ENCODE peak calls at places on chromosome 7, in nine cellular contexts. One of them, this sample, is unnamed.

GRCh38 chr7:131111081-131111576 is 216.5 kb upstream of the MKLN1 start:
- DNase-seq in CD4-positive, CD25-positive, alpha-beta regulatory T cell: no peak
- DNase-seq in stimulated activated CD4-positive, alpha-beta T cell treated with anti-CD3 and anti-CD28 coated beads, TNF-alpha, amount 100 ng/mL, for 4 hours: no peak
- DNase-seq in T-cell: peak
- DNase-seq in NCI-H1092 treated with DMSO at 0.1 percent for 48 hours: peak
- DNase-seq in pancreas: no peak
- DNase-seq in A172: peak
- DNase-seq in cardiac fibroblast: peak
- DNase-seq in LoVo: no peak
- DNase-seq in this sample: peak

GRCh38 chr7:128266891-128267839 is 26.1 kb downstream of the LEP start:
- DNase-seq in CD4-positive, CD25-positive, alpha-beta regulatory T cell: no peak
- DNase-seq in stimulated activated CD4-positive, alpha-beta T cell treated with anti-CD3 and anti-CD28 coated beads, TNF-alpha, amount 100 ng/mL, for 4 hours: no peak
- DNase-seq in T-cell: no peak
- DNase-seq in NCI-H1092 treated with DMSO at 0.1 percent for 48 hours: peak
- DNase-seq in pancreas: peak
- DNase-seq in A172: peak
- DNase-seq in cardiac fibroblast: peak
- DNase-seq in LoVo: peak
- DNase-seq in this sample: no peak

GRCh38 chr7:47496064-47496665 is 85.7 kb downstream of the TNS3 start:
- DNase-seq in CD4-positive, CD25-positive, alpha-beta regulatory T cell: no peak
- DNase-seq in stimulated activated CD4-positive, alpha-beta T cell treated with anti-CD3 and anti-CD28 coated beads, TNF-alpha, amount 100 ng/mL, for 4 hours: no peak
- DNase-seq in T-cell: no peak
- DNase-seq in NCI-H1092 treated with DMSO at 0.1 percent for 48 hours: peak
- DNase-seq in pancreas: no peak
- DNase-seq in A172: no peak
- DNase-seq in cardiac fibroblast: no peak
- DNase-seq in LoVo: no peak
- DNase-seq in this sample: no peak

GRCh38 chr7:123769371-123769770 is 20.6 kb upstream of the WASL start:
- DNase-seq in CD4-positive, CD25-positive, alpha-beta regulatory T cell: no peak
- DNase-seq in stimulated activated CD4-positive, alpha-beta T cell treated with anti-CD3 and anti-CD28 coated beads, TNF-alpha, amount 100 ng/mL, for 4 hours: no peak
- DNase-seq in T-cell: no peak
- DNase-seq in NCI-H1092 treated with DMSO at 0.1 percent for 48 hours: no peak
- DNase-seq in pancreas: peak
- DNase-seq in A172: peak
- DNase-seq in cardiac fibroblast: peak
- DNase-seq in LoVo: peak
- DNase-seq in this sample: peak

GRCh38 chr7:112556633-112557032 is 75.8 kb downstream of the LSMEM1 start:
- DNase-seq in CD4-positive, CD25-positive, alpha-beta regulatory T cell: no peak
- DNase-seq in stimulated activated CD4-positive, alpha-beta T cell treated with anti-CD3 and anti-CD28 coated beads, TNF-alpha, amount 100 ng/mL, for 4 hours: no peak
- DNase-seq in T-cell: no peak
- DNase-seq in NCI-H1092 treated with DMSO at 0.1 percent for 48 hours: no peak
- DNase-seq in pancreas: no peak
- DNase-seq in A172: no peak
- DNase-seq in cardiac fibroblast: peak
- DNase-seq in LoVo: no peak
- DNase-seq in this sample: peak

GRCh38 chr7:114412548-114412947 is 2.1 kb upstream of the FOXP2 start:
- DNase-seq in CD4-positive, CD25-positive, alpha-beta regulatory T cell: no peak
- DNase-seq in stimulated activated CD4-positive, alpha-beta T cell treated with anti-CD3 and anti-CD28 coated beads, TNF-alpha, amount 100 ng/mL, for 4 hours: no peak
- DNase-seq in T-cell: no peak
- DNase-seq in NCI-H1092 treated with DMSO at 0.1 percent for 48 hours: peak
- DNase-seq in pancreas: no peak
- DNase-seq in A172: no peak
- DNase-seq in cardiac fibroblast: no peak
- DNase-seq in LoVo: no peak
- DNase-seq in this sample: no peak

GRCh38 chr7:78433421-78433820 is 634.8 kb downstream of the PHTF2 start:
- DNase-seq in CD4-positive, CD25-positive, alpha-beta regulatory T cell: no peak
- DNase-seq in stimulated activated CD4-positive, alpha-beta T cell treated with anti-CD3 and anti-CD28 coated beads, TNF-alpha, amount 100 ng/mL, for 4 hours: no peak
- DNase-seq in T-cell: no peak
- DNase-seq in NCI-H1092 treated with DMSO at 0.1 percent for 48 hours: no peak
- DNase-seq in pancreas: no peak
- DNase-seq in A172: no peak
- DNase-seq in cardiac fibroblast: no peak
- DNase-seq in LoVo: no peak
- DNase-seq in this sample: no peak

GRCh38 chr7:138890782-138891445 is 90.3 kb downstream of the KIAA1549 start:
- DNase-seq in CD4-positive, CD25-positive, alpha-beta regulatory T cell: no peak
- DNase-seq in stimulated activated CD4-positive, alpha-beta T cell treated with anti-CD3 and anti-CD28 coated beads, TNF-alpha, amount 100 ng/mL, for 4 hours: no peak
- DNase-seq in T-cell: no peak
- DNase-seq in NCI-H1092 treated with DMSO at 0.1 percent for 48 hours: peak
- DNase-seq in pancreas: peak
- DNase-seq in A172: no peak
- DNase-seq in cardiac fibroblast: no peak
- DNase-seq in LoVo: peak
- DNase-seq in this sample: no peak

GRCh38 chr7:87414400-87415188 is 60.9 kb downstream of the ABCB4 start:
- DNase-seq in CD4-positive, CD25-positive, alpha-beta regulatory T cell: no peak
- DNase-seq in stimulated activated CD4-positive, alpha-beta T cell treated with anti-CD3 and anti-CD28 coated beads, TNF-alpha, amount 100 ng/mL, for 4 hours: no peak
- DNase-seq in T-cell: no peak
- DNase-seq in NCI-H1092 treated with DMSO at 0.1 percent for 48 hours: no peak
- DNase-seq in pancreas: no peak
- DNase-seq in A172: no peak
- DNase-seq in cardiac fibroblast: peak
- DNase-seq in LoVo: no peak
- DNase-seq in this sample: no peak

GRCh38 chr7:32204361-32205018 is 134.3 kb upstream of the PDE1C start:
- DNase-seq in CD4-positive, CD25-positive, alpha-beta regulatory T cell: no peak
- DNase-seq in stimulated activated CD4-positive, alpha-beta T cell treated with anti-CD3 and anti-CD28 coated beads, TNF-alpha, amount 100 ng/mL, for 4 hours: no peak
- DNase-seq in T-cell: no peak
- DNase-seq in NCI-H1092 treated with DMSO at 0.1 percent for 48 hours: peak
- DNase-seq in pancreas: peak
- DNase-seq in A172: peak
- DNase-seq in cardiac fibroblast: peak
- DNase-seq in LoVo: peak
- DNase-seq in this sample: peak

GRCh38 chr7:28958235-28958945 is at the start of gene TRIL:
- DNase-seq in CD4-positive, CD25-positive, alpha-beta regulatory T cell: no peak
- DNase-seq in stimulated activated CD4-positive, alpha-beta T cell treated with anti-CD3 and anti-CD28 coated beads, TNF-alpha, amount 100 ng/mL, for 4 hours: no peak
- DNase-seq in T-cell: no peak
- DNase-seq in NCI-H1092 treated with DMSO at 0.1 percent for 48 hours: peak
- DNase-seq in pancreas: peak
- DNase-seq in A172: no peak
- DNase-seq in cardiac fibroblast: peak
- DNase-seq in LoVo: no peak
- DNase-seq in this sample: no peak

GRCh38 chr7:82810558-82811259 is 352.0 kb downstream of the PCLO start:
- DNase-seq in CD4-positive, CD25-positive, alpha-beta regulatory T cell: no peak
- DNase-seq in stimulated activated CD4-positive, alpha-beta T cell treated with anti-CD3 and anti-CD28 coated beads, TNF-alpha, amount 100 ng/mL, for 4 hours: no peak
- DNase-seq in T-cell: no peak
- DNase-seq in NCI-H1092 treated with DMSO at 0.1 percent for 48 hours: peak
- DNase-seq in pancreas: no peak
- DNase-seq in A172: peak
- DNase-seq in cardiac fibroblast: peak
- DNase-seq in LoVo: peak
- DNase-seq in this sample: peak

GRCh38 chr7:6443372-6443941 is 4.3 kb downstream of the DAGLB start:
- DNase-seq in CD4-positive, CD25-positive, alpha-beta regulatory T cell: no peak
- DNase-seq in stimulated activated CD4-positive, alpha-beta T cell treated with anti-CD3 and anti-CD28 coated beads, TNF-alpha, amount 100 ng/mL, for 4 hours: no peak
- DNase-seq in T-cell: no peak
- DNase-seq in NCI-H1092 treated with DMSO at 0.1 percent for 48 hours: no peak
- DNase-seq in pancreas: no peak
- DNase-seq in A172: peak
- DNase-seq in cardiac fibroblast: peak
- DNase-seq in LoVo: peak
- DNase-seq in this sample: peak

GRCh38 chr7:39088730-39089129 is 111.0 kb downstream of the POU6F2 start:
- DNase-seq in CD4-positive, CD25-positive, alpha-beta regulatory T cell: no peak
- DNase-seq in stimulated activated CD4-positive, alpha-beta T cell treated with anti-CD3 and anti-CD28 coated beads, TNF-alpha, amount 100 ng/mL, for 4 hours: no peak
- DNase-seq in T-cell: no peak
- DNase-seq in NCI-H1092 treated with DMSO at 0.1 percent for 48 hours: peak
- DNase-seq in pancreas: no peak
- DNase-seq in A172: no peak
- DNase-seq in cardiac fibroblast: no peak
- DNase-seq in LoVo: no peak
- DNase-seq in this sample: no peak

GRCh38 chr7:2251841-2252771 is 10.1 kb downstream of the NUDT1 start:
- DNase-seq in CD4-positive, CD25-positive, alpha-beta regulatory T cell: no peak
- DNase-seq in stimulated activated CD4-positive, alpha-beta T cell treated with anti-CD3 and anti-CD28 coated beads, TNF-alpha, amount 100 ng/mL, for 4 hours: no peak
- DNase-seq in T-cell: peak
- DNase-seq in NCI-H1092 treated with DMSO at 0.1 percent for 48 hours: peak
- DNase-seq in pancreas: no peak
- DNase-seq in A172: no peak
- DNase-seq in cardiac fibroblast: no peak
- DNase-seq in LoVo: no peak
- DNase-seq in this sample: no peak

This sample was measured in RKO.